ENCODE peak calls at places on chromosomes 11 and 22, in nine cellular contexts. Z, B, O, A, U, P, I, J and L are unnamed samples.
A peak's percentile ranks its signal among the peaks of the same experiment; 100 is the strongest.

GRCh38 chr22:18119409-18120110 is 9.0 kb downstream of the TUBA8 start:
- DNase-seq in Z (no peak), B (peak; percentile 3), O (no peak), A (no peak), U (no peak), P (no peak), I (no peak), J (no peak), L (no peak)

GRCh38 chr11:34065505-34066203 is 14.1 kb downstream of the CAPRIN1 start:
- DNase-seq in Z (no peak), B (no peak), O (no peak), A (no peak), U (no peak), P (no peak), I (peak; percentile 59), J (no peak), L (no peak)

GRCh38 chr11:67033661-67034166 is 10.8 kb downstream of the SYT12 start:
- DNase-seq in Z (peak; percentile 50), B (no peak), O (no peak), A (no peak), U (no peak), P (no peak), I (peak; percentile 99), J (peak; percentile 59), L (no peak)

GRCh38 chr11:35619754-35620640 is 1.7 kb downstream of the FJX1 start:
- DNase-seq in Z (peak; percentile 56), B (peak; percentile 49), O (no peak), A (peak; percentile 36), U (peak; percentile 32), P (no peak), I (peak; percentile 45), J (peak; percentile 32), L (no peak)

GRCh38 chr11:43943931-43944751 is 1.7 kb downstream of the C11orf96 start:
- DNase-seq in Z (no peak), B (peak; percentile 25), O (no peak), A (no peak), U (peak; percentile 44), P (no peak), I (peak; percentile 28), J (peak; percentile 9), L (no peak)

GRCh38 chr11:102367364-102367763 is 20.4 kb downstream of the BIRC2 start:
- DNase-seq in Z (no peak), B (no peak), O (no peak), A (no peak), U (no peak), P (no peak), I (peak; percentile 23), J (peak; percentile 51), L (no peak)

GRCh38 chr11:133968300-133968699 is 11.5 kb upstream of the IGSF9B start:
- DNase-seq in Z (no peak), B (no peak), O (no peak), A (no peak), U (no peak), P (no peak), I (no peak), J (no peak), L (no peak)

GRCh38 chr11:101401245-101401644 is 182.6 kb downstream of the TRPC6 start:
- DNase-seq in Z (no peak), B (no peak), O (no peak), A (no peak), U (no peak), P (no peak), I (peak; percentile 53), J (no peak), L (no peak)

GRCh38 chr11:36427876-36428275 is 82.2 kb downstream of the TRAF6 start:
- DNase-seq in Z (no peak), B (no peak), O (no peak), A (no peak), U (no peak), P (no peak), I (no peak), J (no peak), L (no peak)

GRCh38 chr11:101363706-101364275 is 220.0 kb downstream of the TRPC6 start:
- DNase-seq in Z (no peak), B (no peak), O (no peak), A (no peak), U (no peak), P (no peak), I (no peak), J (no peak), L (no peak)

GRCh38 chr22:35628732-35629131 is 11.6 kb upstream of the MB start:
- DNase-seq in Z (no peak), B (no peak), O (no peak), A (no peak), U (no peak), P (no peak), I (no peak), J (no peak), L (no peak)

GRCh38 chr11:46006418-46007070 is 84.1 kb downstream of the LARGE2 start:
- DNase-seq in Z (no peak), B (peak; percentile 37), O (no peak), A (peak; percentile 67), U (no peak), P (peak; percentile 53), I (peak; percentile 84), J (peak; percentile 73), L (no peak)

GRCh38 chr11:75323609-75324008 is 27.9 kb downstream of the ARRB1 start:
- DNase-seq in Z (no peak), B (peak; percentile 69), O (no peak), A (no peak), U (no peak), P (no peak), I (no peak), J (no peak), L (no peak)

GRCh38 chr22:48742556-48743343 is 1084.9 kb downstream of the BRD1 start:
- DNase-seq in Z (no peak), B (no peak), O (no peak), A (no peak), U (peak; percentile 5), P (no peak), I (no peak), J (no peak), L (no peak)

GRCh38 chr22:22362939-22363338 is 118.4 kb downstream of the VPREB1 start:
- DNase-seq in Z (no peak), B (no peak), O (no peak), A (no peak), U (no peak), P (no peak), I (no peak), J (peak; percentile 15), L (no peak)

GRCh38 chr11:69044111-69045013 is 4.4 kb upstream of the TPCN2 start:
- DNase-seq in Z (peak; percentile 63), B (peak; percentile 83), O (peak; percentile 72), A (peak; percentile 31), U (no peak), P (peak; percentile 65), I (peak; percentile 72), J (no peak), L (peak; percentile 82)

GRCh38 chr11:79157738-79158137 is 283.1 kb downstream of the TENM4 start:
- DNase-seq in Z (no peak), B (no peak), O (no peak), A (no peak), U (no peak), P (no peak), I (no peak), J (no peak), L (no peak)

GRCh38 chr11:90594658-90595057 is 371.8 kb upstream of the CHORDC1 start:
- DNase-seq in Z (no peak), B (peak; percentile 12), O (no peak), A (peak; percentile 12), U (no peak), P (no peak), I (no peak), J (no peak), L (no peak)

GRCh38 chr11:6559375-6559774 is 44.0 kb downstream of the RRP8 start:
- DNase-seq in Z (no peak), B (no peak), O (no peak), A (no peak), U (no peak), P (no peak), I (no peak), J (no peak), L (no peak)

GRCh38 chr22:46777609-46777970 is 15.1 kb downstream of the TBC1D22A start:
- DNase-seq in Z (peak; percentile 43), B (no peak), O (no peak), A (no peak), U (peak; percentile 71), P (no peak), I (no peak), J (peak; percentile 83), L (no peak)

GRCh38 chr11:46674463-46675287 is 25.7 kb downstream of the ARHGAP1 start:
- DNase-seq in Z (no peak), B (no peak), O (peak; percentile 50), A (peak; percentile 44), U (no peak), P (no peak), I (peak; percentile 18), J (peak; percentile 75), L (peak; percentile 78)

GRCh38 chr11:66914505-66914904 is 43.7 kb downstream of the PC start:
- DNase-seq in Z (no peak), B (no peak), O (no peak), A (no peak), U (no peak), P (no peak), I (no peak), J (no peak), L (no peak)